ENCODE peak calls at places on chromosomes 6 and 20, in nine cellular contexts. L is hypothalamus, N is fibroblast of pulmonary artery, A is H4, P is ascending aorta, D is AG09309, U is NCI-H1105, K is psoas muscle, X is choroid plexus epithelial cell. Z is an unnamed sample.

GRCh38 chr6:155126727-155127439 is 131.8 kb downstream of the TIAM2 start:
- DNase-seq in X (peak; percentile 64), L (no peak), U (no peak), D (no peak), K (no peak), P (no peak), A (peak; percentile 73), N (peak; percentile 67), Z (no peak)

GRCh38 chr6:34514593-34515472 is 41.3 kb downstream of the SPDEF start:
- DNase-seq in L (peak; percentile 68), X (peak; percentile 80), D (no peak), N (peak; percentile 88), K (peak; percentile 50), A (no peak), P (no peak), U (no peak), Z (no peak)

GRCh38 chr6:4384638-4385036 is 249.3 kb upstream of the ECI2 start:
- DNase-seq in A (no peak), N (no peak), U (no peak), P (no peak), K (no peak), X (no peak), D (no peak), L (no peak), Z (no peak)

GRCh38 chr6:15595461-15596173 is 67.2 kb downstream of the DTNBP1 start:
- DNase-seq in P (no peak), K (no peak), A (no peak), L (no peak), D (no peak), N (peak; percentile 57), X (peak; percentile 17), U (no peak), Z (no peak)

GRCh38 chr6:44524491-44525227 is 137.2 kb downstream of the CDC5L start:
- DNase-seq in L (no peak), N (no peak), A (no peak), P (no peak), U (no peak), X (no peak), D (no peak), K (no peak), Z (no peak)

GRCh38 chr20:49676581-49677291 is 36.9 kb downstream of the B4GALT5 start:
- DNase-seq in D (no peak), L (no peak), K (no peak), U (no peak), P (no peak), X (peak; percentile 55), A (peak; percentile 25), N (peak; percentile 42), Z (no peak)

GRCh38 chr6:29757701-29758293 is 34.6 kb downstream of the HLA-F start:
- DNase-seq in N (no peak), X (no peak), U (no peak), D (no peak), P (no peak), K (no peak), A (no peak), L (no peak), Z (no peak)

GRCh38 chr6:13001951-13002350 is 285.4 kb downstream of the PHACTR1 start:
- DNase-seq in A (no peak), K (no peak), N (no peak), L (no peak), X (no peak), U (no peak), D (no peak), P (no peak), Z (no peak)

GRCh38 chr20:10490706-10491105 is 55.6 kb downstream of the SLX4IP start:
- DNase-seq in N (no peak), U (no peak), L (no peak), A (no peak), P (no peak), X (peak; percentile 58), K (no peak), D (no peak), Z (no peak)

GRCh38 chr20:2775139-2775538 is 25.3 kb downstream of the CPXM1 start:
- DNase-seq in U (no peak), P (no peak), X (no peak), A (no peak), L (no peak), N (no peak), K (no peak), D (no peak), Z (no peak)

GRCh38 chr20:48584391-48585249 is 243.2 kb downstream of the PREX1 start:
- DNase-seq in U (no peak), A (no peak), L (no peak), K (no peak), D (no peak), X (no peak), N (no peak), P (no peak), Z (no peak)

GRCh38 chr6:72564231-72564630 is 57.6 kb upstream of the KCNQ5 start:
- DNase-seq in N (no peak), U (no peak), P (no peak), A (no peak), K (no peak), L (no peak), X (no peak), D (no peak), Z (no peak)

GRCh38 chr6:159760602-159761057 is 1.2 kb upstream of the ACAT2 start:
- DNase-seq in A (peak; percentile 9), X (peak; percentile 66), D (peak; percentile 16), U (no peak), N (peak; percentile 80), K (no peak), P (no peak), L (no peak), Z (no peak)

GRCh38 chr6:148404456-148405022 is 61.9 kb downstream of the SASH1 start:
- DNase-seq in A (no peak), N (no peak), U (no peak), K (no peak), P (no peak), X (no peak), L (no peak), D (no peak), Z (no peak)

GRCh38 chr20:19397676-19398075 is 185.2 kb downstream of the SLC24A3 start:
- DNase-seq in X (peak; percentile 29), N (no peak), P (no peak), D (no peak), K (no peak), U (no peak), A (no peak), L (no peak), Z (no peak)

GRCh38 chr6:149405823-149406765 is 6.0 kb downstream of the SUMO4 start:
- DNase-seq in X (peak; percentile 77), K (no peak), P (no peak), U (no peak), L (no peak), A (no peak), D (no peak), N (peak; percentile 66), Z (no peak)

GRCh38 chr6:15593798-15594197 is 69.0 kb downstream of the DTNBP1 start:
- DNase-seq in N (peak; percentile 49), D (no peak), K (no peak), A (no peak), L (no peak), X (peak; percentile 55), P (no peak), U (no peak), Z (no peak)

GRCh38 chr6:131641554-131641953 is 4.5 kb downstream of the ENPP3 start:
- DNase-seq in X (no peak), K (no peak), D (no peak), A (no peak), N (no peak), L (no peak), P (no peak), U (no peak), Z (no peak)

GRCh38 chr20:50704971-50705370 is 13.6 kb upstream of the RIPOR3 start:
- DNase-seq in D (no peak), U (no peak), L (no peak), X (peak; percentile 83), N (peak; percentile 53), K (no peak), A (no peak), P (no peak), Z (no peak)

GRCh38 chr20:42483694-42484303 is 705.9 kb downstream of the PTPRT start:
- DNase-seq in U (peak; percentile 25), N (no peak), L (no peak), A (no peak), P (no peak), K (no peak), X (no peak), D (no peak), Z (no peak)

GRCh38 chr6:113464959-113465358 is 392.2 kb upstream of the MARCKS start:
- DNase-seq in U (no peak), N (peak; percentile 74), A (peak; percentile 26), P (no peak), L (no peak), D (no peak), X (peak; percentile 71), K (no peak), Z (no peak)

GRCh38 chr20:50163570-50164317 is 10.2 kb upstream of the PEDS1 start:
- DNase-seq in L (no peak), K (peak; percentile 86), D (no peak), U (no peak), X (peak; percentile 29), N (no peak), P (no peak), A (peak; percentile 41), Z (no peak)